ENCODE peak calls at places on chromosomes 16 and 17, in seven cellular contexts. C, A, M, F, L, T and R are unnamed samples.

GRCh38 chr16:21163576-21163975 is 5.1 kb downstream of the LDAF1 start:
- DNase-seq in C (no peak), T (no peak), A (no peak), L (no peak), M (no peak), F (no peak), R (no peak)

GRCh38 chr16:9262941-9263340 is 171.5 kb downstream of the HAPSTR1 start:
- DNase-seq in F (no peak), C (no peak), A (no peak), T (no peak), L (no peak), M (no peak), R (no peak)

GRCh38 chr16:71762186-71762585 is 37.7 kb upstream of the PHLPP2 start:
- DNase-seq in A (no peak), L (no peak), C (no peak), T (no peak), F (no peak), M (no peak), R (no peak)

GRCh38 chr17:37848690-37849616 is 75.3 kb upstream of the TBC1D3K start:
- DNase-seq in A (peak), F (no peak), T (no peak), C (peak), M (no peak), L (no peak), R (peak)

GRCh38 chr17:76579281-76579680 is 6.4 kb downstream of the ST6GALNAC2 start:
- DNase-seq in T (no peak), C (no peak), L (no peak), F (no peak), M (no peak), A (no peak), R (no peak)

GRCh38 chr16:23464196-23464595 is 11.2 kb upstream of the COG7 start:
- DNase-seq in C (no peak), F (no peak), A (no peak), M (no peak), T (no peak), L (no peak), R (no peak)

GRCh38 chr16:75550211-75550662 is 5.8 kb downstream of the TMEM231 start:
- DNase-seq in T (peak), C (peak), A (no peak), F (peak), L (no peak), M (no peak), R (peak)

GRCh38 chr17:1693339-1693738 is 8.7 kb upstream of the PRPF8 start:
- DNase-seq in M (no peak), T (no peak), C (no peak), L (no peak), A (no peak), F (no peak), R (no peak)

GRCh38 chr16:51290886-51291285 is 139.8 kb upstream of the SALL1 start:
- DNase-seq in L (no peak), A (no peak), M (no peak), T (no peak), C (no peak), F (no peak), R (no peak)

GRCh38 chr17:73192219-73192893 is 499 bp upstream of the COG1 start:
- DNase-seq in T (no peak), F (peak), L (peak), M (peak), A (peak), C (no peak), R (peak)

GRCh38 chr17:44863254-44863918 is 15.7 kb downstream of the HIGD1B start:
- DNase-seq in L (no peak), A (no peak), M (no peak), C (no peak), T (no peak), F (peak), R (no peak)

GRCh38 chr17:17032131-17032692 is 10.0 kb upstream of the MPRIP start:
- DNase-seq in M (peak), T (no peak), F (peak), A (no peak), C (no peak), L (peak), R (no peak)

GRCh38 chr17:38528101-38528500 is 77.7 kb downstream of the SRCIN1 start:
- DNase-seq in M (peak), A (no peak), L (no peak), C (no peak), F (no peak), T (no peak), R (no peak)

GRCh38 chr17:12623220-12623848 is 42.4 kb upstream of the MYOCD start:
- DNase-seq in A (no peak), T (no peak), F (no peak), C (no peak), L (no peak), M (no peak), R (no peak)

GRCh38 chr16:66845791-66846221 is 1.6 kb downstream of the CA7 start:
- DNase-seq in F (no peak), C (no peak), M (no peak), A (no peak), T (no peak), L (no peak), R (no peak)

GRCh38 chr16:29710227-29711219 is 31.5 kb downstream of the QPRT start:
- DNase-seq in M (peak), A (peak), T (no peak), L (peak), F (peak), C (no peak), R (peak)

GRCh38 chr16:69328854-69329316 is 1.5 kb downstream of the PDF start:
- DNase-seq in T (no peak), F (no peak), M (no peak), L (peak), C (no peak), A (no peak), R (no peak)

GRCh38 chr17:4215882-4216411 is 47.8 kb downstream of the ANKFY1 start:
- DNase-seq in L (no peak), F (no peak), M (peak), C (no peak), T (no peak), A (no peak), R (no peak)

GRCh38 chr17:28093999-28094716 is 51.7 kb downstream of the NLK start:
- DNase-seq in L (no peak), T (no peak), M (no peak), C (no peak), A (no peak), F (no peak), R (no peak)

GRCh38 chr17:17694229-17695081 is 13.2 kb downstream of the RAI1 start:
- DNase-seq in A (no peak), C (no peak), M (peak), F (peak), L (peak), T (no peak), R (peak)

GRCh38 chr17:80224683-80225082 is 4.5 kb downstream of the SLC26A11 start:
- DNase-seq in L (no peak), M (no peak), F (no peak), A (no peak), C (no peak), T (no peak), R (no peak)

GRCh38 chr17:12618557-12618956 is 47.1 kb upstream of the MYOCD start:
- DNase-seq in M (no peak), L (no peak), T (no peak), F (no peak), A (no peak), C (no peak), R (no peak)

GRCh38 chr17:59558953-59559352 is 6.5 kb upstream of the DHX40 start:
- DNase-seq in A (no peak), T (no peak), M (peak), C (no peak), F (peak), L (no peak), R (peak)

GRCh38 chr16:57391308-57391699 is 13.3 kb upstream of the CCL17 start:
- DNase-seq in T (no peak), A (no peak), L (no peak), M (no peak), F (no peak), C (no peak), R (no peak)

GRCh38 chr17:16997514-16998429 is 25.9 kb upstream of the TNFRSF13B start:
- DNase-seq in F (no peak), C (no peak), L (no peak), M (peak), A (no peak), T (no peak), R (no peak)

GRCh38 chr16:11341371-11341770 is 3.9 kb upstream of the RMI2 start:
- DNase-seq in T (no peak), M (no peak), A (no peak), F (no peak), L (no peak), C (no peak), R (no peak)

GRCh38 chr17:47810901-47811635 is 10.5 kb downstream of the OSBPL7 start:
- DNase-seq in T (no peak), A (no peak), F (no peak), C (no peak), L (no peak), M (no peak), R (no peak)

GRCh38 chr16:89921699-89922476 is 1.3 kb upstream of the TUBB3 start:
- DNase-seq in T (no peak), F (peak), C (no peak), L (peak), M (peak), A (peak), R (no peak)

DNA sequence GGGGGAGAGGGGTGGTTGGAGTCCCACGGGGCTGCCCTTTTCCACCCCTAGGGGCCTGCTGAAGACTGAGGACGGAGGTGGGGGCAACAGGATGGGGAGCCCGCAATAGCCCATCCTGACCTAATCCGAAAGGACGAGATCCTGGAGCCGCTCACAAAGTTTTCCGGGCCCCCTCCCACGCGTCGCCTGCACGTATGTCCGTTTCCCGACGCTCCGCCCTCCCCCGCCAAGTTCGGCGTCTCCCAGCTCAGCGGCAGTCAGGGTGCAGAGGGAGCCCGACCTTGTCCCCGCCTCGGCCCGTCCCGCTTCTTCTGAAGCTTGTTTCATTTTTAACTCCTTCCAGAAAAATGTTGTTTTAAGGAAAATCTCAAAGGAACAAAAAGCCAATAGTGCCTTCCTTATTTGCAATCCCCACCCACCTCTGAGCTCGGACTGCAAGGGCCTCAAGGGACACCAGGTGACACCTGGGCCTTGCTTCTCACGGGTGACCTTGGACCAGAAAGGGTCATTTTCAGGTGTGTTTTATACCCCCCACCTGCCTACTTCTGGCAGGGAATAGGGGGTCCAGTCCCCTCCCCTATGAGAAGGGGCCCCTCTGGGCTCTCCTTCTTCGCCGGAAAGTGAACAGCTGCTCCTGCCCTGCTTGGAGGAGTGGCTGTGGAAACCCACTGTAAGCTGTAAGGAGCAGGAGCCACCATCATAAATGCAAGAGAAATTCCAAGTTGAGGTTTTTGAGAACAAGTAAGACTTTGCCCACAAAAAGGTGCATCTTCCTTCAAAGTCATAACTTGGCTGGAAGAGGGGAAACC is 3.4 kb upstream of the ZNF423 start:
- DNase-seq in A (no peak), T (no peak), C (no peak), M (no peak), L (no peak), F (no peak), R (no peak)
- TF ChIP-seq JUND in A (no peak), T (no peak), C (no peak), M (no peak), L (no peak), F (no peak), R (no peak)

DNA sequence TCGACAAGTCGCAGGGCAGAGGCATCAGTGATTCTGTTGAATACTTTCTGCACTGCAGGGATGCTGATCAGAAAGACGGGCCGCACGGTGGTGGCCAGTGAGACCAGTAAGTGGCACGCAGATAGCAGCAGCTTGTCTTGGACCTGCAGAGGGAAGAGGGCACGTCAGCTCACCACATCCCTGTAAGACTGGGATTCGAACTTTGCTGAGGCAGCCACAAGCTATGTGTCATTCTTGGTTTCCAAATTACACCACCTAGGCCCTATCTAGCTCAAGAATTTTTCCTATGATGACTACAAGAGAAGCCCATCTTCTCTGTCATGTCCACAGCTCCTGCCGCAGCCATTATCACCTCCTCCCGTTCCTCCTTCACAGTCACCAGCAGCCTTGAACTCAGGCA is 49.4 kb upstream of the GSG1L start:
- DNase-seq in L (no peak), M (no peak), T (no peak), C (no peak), A (no peak), F (no peak), R (no peak)
- TF ChIP-seq JUND in L (no peak), M (no peak), T (no peak), C (no peak), A (no peak), F (no peak), R (no peak)

GRCh38 chr16:4693956-4694663 is 748 bp downstream of the NUDT16L1 start:
- DNase-seq in F (no peak), T (no peak), A (no peak), C (no peak), L (peak), M (peak), R (peak)
- TF ChIP-seq JUND in F (no peak), T (no peak), A (no peak), C (no peak), L (no peak), M (no peak), R (no peak)

DNA sequence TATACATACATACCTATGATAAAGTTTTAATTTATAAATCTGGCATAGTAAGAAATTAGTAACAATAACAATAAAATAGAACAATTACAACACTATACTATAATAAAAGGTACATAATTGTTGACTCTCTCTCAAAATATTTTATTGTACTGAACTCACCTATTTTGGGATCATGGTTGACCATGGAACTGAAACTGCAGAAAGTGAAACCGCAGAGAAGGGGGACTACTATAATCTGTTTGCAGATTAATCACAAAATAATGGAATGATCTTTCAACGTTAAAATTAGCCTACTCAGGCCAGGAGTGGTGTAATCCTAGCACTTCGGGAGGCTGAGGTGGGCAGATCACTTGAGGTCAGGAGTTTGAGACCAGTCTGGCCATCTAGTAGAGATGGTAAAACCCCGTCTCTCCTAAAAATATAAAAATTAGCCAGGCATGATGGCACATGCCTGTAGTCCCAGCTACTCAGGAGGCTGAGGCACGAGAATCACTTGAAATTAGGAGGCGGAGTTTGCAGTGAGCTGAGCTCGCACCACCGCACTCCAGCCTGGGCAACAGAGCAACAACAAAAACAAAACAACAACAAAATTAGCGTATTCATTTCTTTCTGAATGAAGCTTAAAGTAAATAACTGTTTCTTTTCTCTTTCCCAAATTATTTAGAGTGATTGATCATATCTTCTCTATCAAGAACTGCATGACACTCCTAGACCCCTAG is 45.7 kb downstream of the IKZF3 start:
- DNase-seq in M (no peak), C (no peak), L (no peak), A (no peak), F (no peak), T (no peak), R (no peak)
- TF ChIP-seq JUND in M (no peak), C (no peak), L (no peak), A (no peak), F (no peak), T (no peak), R (no peak)